ENCODE peak calls at places on chromosomes 12 and 14, in six cellular contexts. I, B, N, D, L and G are unnamed samples.

GRCh38 chr12:27316947-27317346 is 15.7 kb upstream of the BMAL2 start:
- DNase-seq in B (no peak), D (no peak), L (no peak), I (no peak), N (no peak), G (no peak)

GRCh38 chr12:42679402-42679801 is 89.9 kb upstream of the PRICKLE1 start:
- DNase-seq in N (no peak), B (no peak), D (no peak), I (no peak), L (no peak), G (no peak)

GRCh38 chr14:61502459-61503093 is 181.2 kb downstream of the PRKCH start:
- DNase-seq in L (peak; percentile 25), N (no peak), B (peak; percentile 50), D (peak; percentile 36), I (peak; percentile 63), G (no peak)

GRCh38 chr14:68426661-68427549 is 366.0 kb downstream of the ZFP36L1 start:
- DNase-seq in B (no peak), L (no peak), N (no peak), I (peak; percentile 54), D (no peak), G (no peak)

GRCh38 chr14:23237772-23238594 is at the start of gene RNF212B:
- DNase-seq in I (peak; percentile 87), B (peak; percentile 76), L (peak; percentile 70), N (peak; percentile 72), D (peak; percentile 96), G (peak; percentile 87)

GRCh38 chr14:51917186-51917585 is 56.8 kb downstream of the GNG2 start:
- DNase-seq in D (no peak), L (no peak), I (no peak), B (no peak), N (no peak), G (no peak)

GRCh38 chr14:55026441-55026792 is 482 bp downstream of the WDHD1 start:
- DNase-seq in N (no peak), I (no peak), L (no peak), D (no peak), B (no peak), G (no peak)

GRCh38 chr12:6700646-6701051 is at the start of gene PIANP:
- DNase-seq in N (peak; percentile 43), L (peak; percentile 78), B (no peak), D (peak; percentile 87), I (peak; percentile 33), G (peak; percentile 52)

GRCh38 chr12:105986779-105987686 is 151.7 kb downstream of the NUAK1 start:
- DNase-seq in D (no peak), L (no peak), N (no peak), I (peak; percentile 67), B (no peak), G (no peak)